ENCODE peak calls at places on chromosomes 5 and 9, in seven cellular contexts. D is ovary, Y is NB4, X is H1, C is HepG2, M is IMR-90, F is K562. G is an unnamed sample.

GRCh38 chr9:2621678-2622360 is at the start of gene VLDLR:
- DNase-seq in D (peak; percentile 77), Y (peak; percentile 81), X (no peak), C (no peak), M (peak; percentile 17), F (peak; percentile 59), G (peak; percentile 44)

GRCh38 chr5:160118349-160119141 is 705 bp downstream of the PWWP2A start:
- DNase-seq in D (peak; percentile 57), Y (peak; percentile 64), X (no peak), C (no peak), M (no peak), F (peak; percentile 70), G (peak; percentile 79)

GRCh38 chr5:73515232-73515631 is 17.0 kb downstream of the BTF3 start:
- DNase-seq in D (no peak), Y (no peak), X (no peak), C (no peak), M (no peak), F (no peak), G (no peak)

GRCh38 chr9:93668261-93668871 is 92.0 kb downstream of the PHF2 start:
- DNase-seq in D (no peak), Y (no peak), X (no peak), C (no peak), M (no peak), F (peak; percentile 94), G (no peak)

GRCh38 chr5:151213803-151214613 is 9.9 kb downstream of the CCDC69 start:
- DNase-seq in D (peak; percentile 79), Y (peak; percentile 98), X (no peak), C (peak; percentile 45), M (no peak), F (peak; percentile 80), G (peak; percentile 93)

GRCh38 chr9:14205463-14205862 is 108.5 kb downstream of the NFIB start:
- DNase-seq in D (no peak), Y (no peak), X (no peak), C (no peak), M (peak; percentile 82), F (no peak), G (no peak)

GRCh38 chr9:20906326-20906725 is 125.1 kb downstream of the HACD4 start:
- DNase-seq in D (no peak), Y (no peak), X (no peak), C (no peak), M (no peak), F (no peak), G (no peak)

GRCh38 chr5:99045864-99046263 is 117.1 kb upstream of the CHD1 start:
- DNase-seq in D (no peak), Y (no peak), X (no peak), C (no peak), M (no peak), F (no peak), G (no peak)

GRCh38 chr9:70594546-70594945 is 180.1 kb upstream of the KLF9 start:
- DNase-seq in D (no peak), Y (no peak), X (no peak), C (no peak), M (no peak), F (no peak), G (no peak)

GRCh38 chr9:19690128-19690527 is 98.7 kb downstream of the SLC24A2 start:
- DNase-seq in D (no peak), Y (no peak), X (no peak), C (no peak), M (peak; percentile 0), F (no peak), G (no peak)

GRCh38 chr5:125928663-125929062 is 494.5 kb upstream of the GRAMD2B start:
- DNase-seq in D (no peak), Y (no peak), X (no peak), C (no peak), M (no peak), F (no peak), G (no peak)

GRCh38 chr9:26809795-26810194 is 82.8 kb downstream of the CAAP1 start:
- DNase-seq in D (no peak), Y (no peak), X (no peak), C (no peak), M (peak; percentile 58), F (no peak), G (no peak)

GRCh38 chr9:74220327-74220726 is 276.8 kb upstream of the RORB start:
- DNase-seq in D (no peak), Y (no peak), X (peak; percentile 31), C (no peak), M (no peak), F (no peak), G (no peak)

GRCh38 chr5:109571785-109572184 is 117.9 kb upstream of the MAN2A1 start:
- DNase-seq in D (no peak), Y (no peak), X (no peak), C (no peak), M (no peak), F (no peak), G (no peak)

GRCh38 chr5:160213537-160213936 is 15.8 kb upstream of the FABP6 start:
- DNase-seq in D (no peak), Y (no peak), X (no peak), C (no peak), M (peak; percentile 13), F (peak; percentile 60), G (no peak)

GRCh38 chr9:107226431-107226830 is 56.6 kb upstream of the RAD23B start:
- DNase-seq in D (no peak), Y (peak; percentile 22), X (no peak), C (no peak), M (no peak), F (peak; percentile 26), G (peak; percentile 14)

GRCh38 chr9:136671646-136672430 is 9.1 kb downstream of the EGFL7 start:
- DNase-seq in D (peak; percentile 52), Y (peak; percentile 56), X (no peak), C (no peak), M (no peak), F (peak; percentile 61), G (no peak)

GRCh38 chr5:147522435-147522834 is 12.6 kb upstream of the DPYSL3 start:
- DNase-seq in D (no peak), Y (no peak), X (no peak), C (no peak), M (peak; percentile 83), F (no peak), G (no peak)

GRCh38 chr5:152288499-152288898 is 116.6 kb downstream of the NMUR2 start:
- DNase-seq in D (no peak), Y (no peak), X (no peak), C (no peak), M (no peak), F (no peak), G (no peak)

GRCh38 chr5:78407458-78407857 is 47.0 kb downstream of the SCAMP1 start:
- DNase-seq in D (no peak), Y (no peak), X (no peak), C (no peak), M (no peak), F (no peak), G (no peak)

GRCh38 chr5:1294839-1295649 is at the start of gene TERT:
- DNase-seq in D (no peak), Y (peak; percentile 89), X (no peak), C (no peak), M (no peak), F (peak; percentile 90), G (peak; percentile 23)

GRCh38 chr9:36844961-36845360 is 189.1 kb downstream of the PAX5 start:
- DNase-seq in D (no peak), Y (no peak), X (no peak), C (no peak), M (no peak), F (no peak), G (no peak)

GRCh38 chr9:134323741-134324358 is 2.4 kb upstream of the RXRA start:
- DNase-seq in D (peak; percentile 40), Y (no peak), X (no peak), C (peak; percentile 61), M (no peak), F (peak; percentile 48), G (no peak)
- TF ChIP-seq POLR2A in D (no peak), Y (no peak), X (no peak), C (no peak), M (no peak), F (no peak), G (no peak)

GRCh38 chr9:133354766-133355165 is 1.5 kb downstream of the SURF1 start:
- DNase-seq in D (no peak), Y (peak; percentile 78), X (no peak), C (no peak), M (no peak), F (no peak), G (no peak)

GRCh38 chr9:133357656-133358055 is 1.3 kb downstream of the SURF2 start:
- DNase-seq in D (no peak), Y (no peak), X (no peak), C (no peak), M (no peak), F (no peak), G (no peak)

GRCh38 chr9:133353548-133353947 is 2.7 kb downstream of the SURF1 start:
- DNase-seq in D (no peak), Y (peak; percentile 35), X (no peak), C (no peak), M (no peak), F (no peak), G (no peak)

GRCh38 chr9:133355881-133356357 is 368 bp downstream of the SURF1 start:
- DNase-seq in D (no peak), Y (peak; percentile 47), X (no peak), C (no peak), M (no peak), F (no peak), G (peak; percentile 49)

GRCh38 chr9:133356391-133357091 is at the start of the genes SURF1 and SURF2:
- DNase-seq in D (peak; percentile 85), Y (peak; percentile 88), X (no peak), C (peak; percentile 68), M (peak; percentile 66), F (peak; percentile 83), G (peak; percentile 89)
- TF ChIP-seq POLR2A in D (peak; percentile 11), Y (peak; percentile 72), X (peak; percentile 77), C (no peak), M (peak; percentile 40), F (peak; percentile 79), G (no peak)

GRCh38 chr9:134860510-134860909 is 20.1 kb upstream of the FCN2 start:
- DNase-seq in D (peak; percentile 79), Y (no peak), X (no peak), C (no peak), M (no peak), F (no peak), G (no peak)

GRCh38 chr9:134855900-134856377 is 24.7 kb upstream of the FCN2 start:
- DNase-seq in D (no peak), Y (no peak), X (no peak), C (no peak), M (no peak), F (no peak), G (no peak)

GRCh38 chr9:134861586-134862334 is 18.9 kb upstream of the FCN2 start:
- DNase-seq in D (no peak), Y (no peak), X (no peak), C (no peak), M (no peak), F (no peak), G (no peak)

GRCh38 chr9:134855231-134855899 is 25.2 kb upstream of the FCN2 start:
- DNase-seq in D (peak; percentile 13), Y (no peak), X (no peak), C (no peak), M (no peak), F (no peak), G (no peak)

GRCh38 chr9:134858051-134858841 is 22.4 kb upstream of the FCN2 start:
- DNase-seq in D (peak; percentile 49), Y (no peak), X (no peak), C (no peak), M (peak; percentile 38), F (no peak), G (no peak)
- TF ChIP-seq POLR2A in D (no peak), Y (no peak), X (no peak), C (no peak), M (no peak), F (no peak), G (no peak)

GRCh38 chr5:156815988-156816599 is 34.0 kb upstream of the PPP1R2B start:
- DNase-seq in D (no peak), Y (peak; percentile 37), X (no peak), C (peak; percentile 14), M (peak; percentile 42), F (no peak), G (no peak)
- TF ChIP-seq POLR2A in D (no peak), Y (no peak), X (no peak), C (no peak), M (no peak), F (no peak), G (no peak)